ENCODE peak calls at places on chromosome 13, in eight cellular contexts. C is H4; V is neural progenitor cell; K is activated CD4-positive, alpha-beta T cell treated with anti-CD3 and anti-CD28 coated beads for 24 hours; N is NCI-H2029 treated with DMSO at 0.1 percent for 48 hours; U is neural crest cell; Q is heart right ventricle; D is iris pigment epithelial cell. S is an unnamed sample.

GRCh38 chr13:51557875-51558604 is 26.2 kb upstream of the WDFY2 start:
- DNase-seq in C (no peak), D (peak; percentile 88), V (no peak), Q (no peak), K (no peak), U (no peak), N (no peak), S (no peak)

GRCh38 chr13:110107568-110108347 is 199.2 kb downstream of the COL4A1 start:
- DNase-seq in U (no peak), K (no peak), N (no peak), Q (no peak), C (no peak), D (no peak), V (peak; percentile 61), S (no peak)

GRCh38 chr13:25170554-25171107 is 1.5 kb downstream of the AMER2 start:
- DNase-seq in K (peak; percentile 4), D (no peak), C (no peak), Q (no peak), U (peak; percentile 25), N (no peak), V (peak; percentile 67), S (no peak)

GRCh38 chr13:80469841-80470378 is 129.0 kb upstream of the SPRY2 start:
- DNase-seq in K (no peak), C (no peak), U (no peak), V (no peak), N (no peak), Q (peak; percentile 73), D (peak; percentile 95), S (no peak)

GRCh38 chr13:112240076-112240475 is 136.1 kb upstream of the SPACA7 start:
- DNase-seq in U (no peak), Q (no peak), K (no peak), D (no peak), C (no peak), N (no peak), V (no peak), S (no peak)

GRCh38 chr13:20953245-20953931 is 50.8 kb upstream of the XPO4 start:
- DNase-seq in C (no peak), V (no peak), Q (no peak), N (no peak), D (no peak), K (no peak), U (no peak), S (no peak)

GRCh38 chr13:109251958-109252357 is 534.4 kb downstream of the IRS2 start:
- DNase-seq in N (no peak), C (no peak), K (no peak), U (no peak), Q (no peak), D (no peak), V (no peak), S (no peak)

GRCh38 chr13:72109863-72110262 is 242.9 kb upstream of the DACH1 start:
- DNase-seq in Q (no peak), C (no peak), V (no peak), U (no peak), D (peak; percentile 52), K (no peak), N (no peak), S (no peak)

GRCh38 chr13:101869553-101869952 is 417.1 kb downstream of the ITGBL1 start:
- DNase-seq in K (no peak), N (no peak), V (no peak), D (peak; percentile 66), U (no peak), Q (no peak), C (no peak), S (no peak)

GRCh38 chr13:46553521-46553885 is 533 bp downstream of the LRCH1 start:
- DNase-seq in U (peak; percentile 16), K (no peak), N (no peak), C (no peak), Q (no peak), D (no peak), V (peak; percentile 19), S (no peak)

GRCh38 chr13:34156841-34157365 is 339.0 kb downstream of the RFC3 start:
- DNase-seq in N (no peak), U (no peak), Q (peak; percentile 48), C (peak; percentile 94), K (peak; percentile 10), V (no peak), D (peak; percentile 98), S (no peak)

GRCh38 chr13:110524484-110525254 is 36.9 kb downstream of the RAB20 start:
- DNase-seq in N (peak; percentile 85), Q (peak; percentile 83), U (no peak), V (no peak), K (no peak), C (peak; percentile 62), D (no peak), S (no peak)

GRCh38 chr13:111066544-111066943 is 48.6 kb upstream of the ARHGEF7 start:
- DNase-seq in K (no peak), N (no peak), U (no peak), D (no peak), V (no peak), Q (no peak), C (no peak), S (no peak)

GRCh38 chr13:40790232-40790631 is 821 bp downstream of the SLC25A15 start:
- DNase-seq in V (no peak), N (no peak), C (no peak), D (no peak), Q (no peak), K (no peak), U (no peak), S (no peak)

GRCh38 chr13:111423168-111423785 is 102.8 kb downstream of the TEX29 start:
- DNase-seq in D (no peak), K (no peak), V (no peak), Q (no peak), C (no peak), N (no peak), U (no peak), S (no peak)

GRCh38 chr13:91154954-91155353 is 192.5 kb upstream of the MIR17HG start:
- DNase-seq in K (no peak), V (no peak), U (no peak), C (no peak), Q (no peak), N (no peak), D (no peak), S (no peak)

GRCh38 chr13:49669735-49670309 is 21.5 kb downstream of the EBPL start:
- DNase-seq in D (peak; percentile 62), C (peak; percentile 71), V (peak; percentile 77), K (no peak), Q (peak; percentile 30), N (peak; percentile 28), U (peak; percentile 45), S (no peak)

GRCh38 chr13:42525035-42525504 is 48.9 kb upstream of the TNFSF11 start:
- DNase-seq in Q (no peak), K (no peak), N (no peak), C (peak; percentile 63), U (no peak), D (peak; percentile 87), V (no peak), S (no peak)

GRCh38 chr13:36979361-36980040 is 19.6 kb downstream of the ALG5 start:
- DNase-seq in C (no peak), V (no peak), Q (no peak), K (no peak), D (peak; percentile 77), N (no peak), U (no peak), S (no peak)

GRCh38 chr13:41678320-41678719 is 221.0 kb downstream of the RGCC start:
- DNase-seq in C (no peak), V (no peak), K (no peak), U (no peak), N (no peak), D (peak; percentile 26), Q (no peak), S (no peak)

GRCh38 chr13:99589575-99589974 is 88.3 kb downstream of the TM9SF2 start:
- DNase-seq in U (no peak), D (no peak), K (no peak), N (no peak), Q (no peak), C (no peak), V (no peak), S (no peak)

GRCh38 chr13:99691552-99691951 is 190.3 kb downstream of the TM9SF2 start:
- DNase-seq in U (no peak), K (no peak), C (no peak), Q (no peak), V (no peak), N (no peak), D (no peak), S (no peak)

GRCh38 chr13:109199280-109199679 is 569.9 kb downstream of the MYO16 start:
- DNase-seq in Q (no peak), D (no peak), K (no peak), V (no peak), C (no peak), N (no peak), U (no peak), S (no peak)

GRCh38 chr13:76293346-76293745 is 592.9 kb downstream of the KCTD12 start:
- DNase-seq in Q (no peak), C (no peak), V (no peak), D (peak; percentile 89), U (no peak), K (no peak), N (no peak), S (no peak)

GRCh38 chr13:93624371-93624777 is 397.8 kb downstream of the GPC6 start:
- DNase-seq in N (no peak), D (peak; percentile 3), U (no peak), C (peak; percentile 15), V (no peak), Q (no peak), K (no peak), S (no peak)

GRCh38 chr13:111217661-111218060 is 102.6 kb downstream of the ARHGEF7 start:
- DNase-seq in K (no peak), U (no peak), D (no peak), V (no peak), C (no peak), N (no peak), Q (no peak), S (no peak)

GRCh38 chr13:60178327-60178726 is 14.6 kb upstream of the DIAPH3 start:
- DNase-seq in K (no peak), U (no peak), D (no peak), V (no peak), C (no peak), Q (no peak), N (no peak), S (no peak)

GRCh38 chr13:36673838-36674326 is at the start of gene SERTM1:
- DNase-seq in U (peak; percentile 60), D (peak; percentile 33), N (no peak), Q (no peak), V (peak; percentile 94), C (no peak), K (no peak), S (no peak)

GRCh38 chr13:46607768-46608553 is 55.0 kb downstream of the LRCH1 start:
- DNase-seq in Q (no peak), U (no peak), C (no peak), D (no peak), V (no peak), N (no peak), K (no peak), S (no peak)

GRCh38 chr13:97256343-97256783 is 34.2 kb downstream of the MBNL2 start:
- DNase-seq in C (peak; percentile 73), U (no peak), N (no peak), D (peak; percentile 97), Q (no peak), V (no peak), K (no peak), S (no peak)

GRCh38 chr13:109693213-109693612 is 93.2 kb downstream of the IRS2 start:
- DNase-seq in K (no peak), D (no peak), N (no peak), U (no peak), C (no peak), V (no peak), Q (no peak), S (no peak)

GRCh38 chr13:51585696-51586095 is 1.4 kb downstream of the WDFY2 start:
- DNase-seq in C (no peak), K (no peak), V (no peak), D (peak; percentile 70), U (no peak), N (no peak), Q (no peak), S (no peak)

GRCh38 chr13:33090755-33091454 is 74.7 kb downstream of the KL start:
- DNase-seq in N (no peak), U (no peak), Q (no peak), K (no peak), V (no peak), C (no peak), D (peak; percentile 20), S (no peak)

GRCh38 chr13:33441015-33441414 is 155.5 kb upstream of the STARD13 start:
- DNase-seq in N (no peak), C (peak; percentile 17), U (no peak), Q (no peak), K (no peak), D (peak; percentile 39), V (peak; percentile 44), S (no peak)